ENCODE peak calls at places on chromosomes 7 and 10, in seven cellular contexts. L is cardiac fibroblast, Y is fibroblast of mammary gland, H is esophagus muscularis mucosa, I is lower lobe of right lung, U is stomach, P is choroid plexus epithelial cell. K is an unnamed sample.

GRCh38 chr10:28125701-28126100 is 126.8 kb upstream of the ODAD2 start:
- DNase-seq in P (peak), H (no peak), U (no peak), I (no peak), L (peak), Y (peak), K (peak)

GRCh38 chr7:79820387-79820786 is 314.2 kb upstream of the GNAI1 start:
- DNase-seq in U (no peak), Y (peak), L (peak), P (peak), I (peak), H (no peak), K (peak)

GRCh38 chr10:659710-660141 is 29.7 kb downstream of the DIP2C start:
- DNase-seq in L (peak), I (no peak), H (no peak), P (peak), U (no peak), Y (peak), K (peak)

GRCh38 chr10:86654411-86655172 is at the start of gene OPN4:
- DNase-seq in Y (peak), U (no peak), L (peak), P (no peak), H (no peak), I (peak), K (no peak)

GRCh38 chr10:6218692-6219493 is 16.2 kb downstream of the PFKFB3 start:
- DNase-seq in P (peak), H (no peak), I (no peak), Y (peak), L (peak), U (no peak), K (no peak)

GRCh38 chr10:75108684-75109458 is 2.6 kb upstream of the SAMD8 start:
- DNase-seq in P (no peak), U (no peak), I (no peak), L (peak), H (no peak), Y (no peak), K (peak)

GRCh38 chr10:79131730-79132644 is 63.2 kb downstream of the ZMIZ1 start:
- DNase-seq in L (no peak), Y (no peak), U (no peak), I (no peak), H (no peak), P (no peak), K (no peak)

GRCh38 chr10:46220872-46221538 is 65.8 kb upstream of the ANTXRL start:
- DNase-seq in I (no peak), Y (no peak), H (peak), P (no peak), U (no peak), L (no peak), K (no peak)

GRCh38 chr7:44538093-44538797 is 2.9 kb downstream of the NPC1L1 start:
- DNase-seq in I (no peak), U (no peak), L (no peak), Y (no peak), P (no peak), H (no peak), K (no peak)

GRCh38 chr7:45589915-45590678 is 15.9 kb downstream of the ADCY1 start:
- DNase-seq in Y (no peak), L (no peak), U (peak), P (no peak), H (no peak), I (no peak), K (no peak)

GRCh38 chr7:24891173-24891787 is 88.7 kb downstream of the OSBPL3 start:
- DNase-seq in L (no peak), P (peak), Y (no peak), I (no peak), U (no peak), H (no peak), K (no peak)

GRCh38 chr7:137975223-137975622 is 26.7 kb downstream of the CREB3L2 start:
- DNase-seq in L (peak), Y (peak), P (peak), U (no peak), H (no peak), I (no peak), K (peak)

GRCh38 chr10:3928078-3928477 is 143.1 kb upstream of the KLF6 start:
- DNase-seq in L (no peak), H (no peak), U (no peak), Y (no peak), P (no peak), I (no peak), K (no peak)

GRCh38 chr10:2908851-2909630 is 158.3 kb upstream of the PFKP start:
- DNase-seq in Y (no peak), U (no peak), I (no peak), L (no peak), P (no peak), H (no peak), K (no peak)

GRCh38 chr7:108559253-108559652 is 10.3 kb downstream of the THAP5 start:
- DNase-seq in I (no peak), P (no peak), H (no peak), L (no peak), U (no peak), Y (no peak), K (no peak)

GRCh38 chr7:30475580-30475979 is 3.0 kb downstream of the NOD1 start:
- DNase-seq in U (no peak), Y (peak), L (no peak), I (no peak), P (no peak), H (no peak), K (no peak)

GRCh38 chr7:47483604-47484273 is 98.2 kb downstream of the TNS3 start:
- DNase-seq in L (peak), H (no peak), I (no peak), P (peak), Y (peak), U (no peak), K (peak)

GRCh38 chr7:45689011-45689796 is 115.0 kb downstream of the ADCY1 start:
- DNase-seq in I (no peak), L (peak), P (peak), Y (peak), U (no peak), H (peak), K (peak)

GRCh38 chr10:132515811-132516726 is 21.5 kb upstream of the INPP5A start:
- DNase-seq in P (peak), Y (peak), H (no peak), U (peak), L (no peak), I (peak), K (peak)

GRCh38 chr7:44327981-44328380 is 2.6 kb upstream of the CAMK2B start:
- DNase-seq in L (no peak), I (no peak), H (peak), U (no peak), P (no peak), Y (no peak), K (no peak)

GRCh38 chr10:30862486-30862885 is 169.2 kb downstream of the ZNF438 start:
- DNase-seq in Y (peak), L (peak), H (no peak), U (no peak), P (peak), I (no peak), K (peak)

GRCh38 chr10:43287056-43288007 is 20.5 kb upstream of the RASGEF1A start:
- DNase-seq in H (no peak), Y (no peak), I (peak), L (peak), P (peak), U (peak), K (no peak)

GRCh38 chr7:141001122-141001521 is 13.6 kb downstream of the MRPS33 start:
- DNase-seq in P (no peak), I (no peak), L (no peak), H (no peak), Y (no peak), U (no peak), K (no peak)

GRCh38 chr10:45202242-45202641 is 113.2 kb downstream of the OR13A1 start:
- DNase-seq in L (no peak), P (no peak), I (no peak), H (no peak), Y (no peak), U (no peak), K (no peak)
- TF ChIP-seq CTCF in L (no peak), P (no peak), I (no peak), H (no peak), Y (no peak), U (no peak), K (no peak)

DNA sequence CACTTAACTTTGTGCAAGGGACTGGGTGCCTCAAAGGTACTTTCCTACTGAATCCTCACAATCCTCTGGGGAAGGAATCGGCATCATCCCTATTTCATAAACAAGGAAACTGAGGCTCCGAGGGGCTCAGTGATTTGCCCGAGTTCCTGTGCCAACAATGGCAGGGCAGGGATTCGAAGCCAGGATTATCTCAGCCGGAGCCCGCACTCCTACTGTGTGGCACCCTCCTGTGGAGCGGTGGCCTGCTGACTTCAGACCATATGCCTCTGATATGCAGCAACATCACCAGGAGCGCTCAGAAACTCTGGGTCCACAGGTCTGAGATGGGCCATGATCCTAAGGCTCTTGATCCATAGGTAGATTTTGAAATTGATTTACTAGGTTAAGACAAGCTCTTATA is 46.6 kb downstream of the PODXL start:
- DNase-seq in P (no peak), U (no peak), L (no peak), Y (no peak), H (no peak), I (no peak), K (no peak)
- H3K4me3 ChIP-seq in P (no peak), U (no peak), L (no peak), Y (no peak), H (no peak), I (no peak), K (no peak)

DNA sequence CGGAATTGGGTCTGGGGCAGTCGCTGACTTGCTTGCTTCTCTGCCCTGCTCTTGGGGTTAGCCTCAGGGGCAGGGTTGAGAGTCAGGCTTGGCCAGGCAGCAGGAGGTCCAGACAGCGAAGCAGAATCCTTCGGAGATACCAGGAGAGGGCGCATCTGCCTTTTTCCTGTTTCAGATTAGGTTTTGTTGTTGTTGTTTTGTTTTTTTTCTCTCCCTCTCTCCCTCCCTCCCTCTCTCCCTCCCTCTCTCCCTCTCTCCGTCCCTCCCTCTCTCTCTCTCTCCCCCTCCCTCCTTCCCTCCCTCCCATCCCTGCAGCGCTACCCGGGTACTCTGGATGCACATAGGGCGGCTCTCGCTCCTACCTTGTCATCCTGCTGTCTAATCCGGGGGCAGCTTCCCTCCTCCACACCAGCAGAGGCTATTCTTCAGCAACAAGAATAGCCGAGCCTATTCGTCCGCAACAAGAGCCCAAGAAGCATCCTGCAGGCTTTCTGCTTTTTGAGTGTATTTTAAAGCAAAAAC is 758 bp upstream of the OPTN start:
- DNase-seq in I (no peak), L (peak), P (peak), H (no peak), U (no peak), Y (peak), K (peak)
- TF ChIP-seq CTCF in I (no peak), L (peak), P (peak), H (peak), U (no peak), Y (peak), K (peak)

DNA sequence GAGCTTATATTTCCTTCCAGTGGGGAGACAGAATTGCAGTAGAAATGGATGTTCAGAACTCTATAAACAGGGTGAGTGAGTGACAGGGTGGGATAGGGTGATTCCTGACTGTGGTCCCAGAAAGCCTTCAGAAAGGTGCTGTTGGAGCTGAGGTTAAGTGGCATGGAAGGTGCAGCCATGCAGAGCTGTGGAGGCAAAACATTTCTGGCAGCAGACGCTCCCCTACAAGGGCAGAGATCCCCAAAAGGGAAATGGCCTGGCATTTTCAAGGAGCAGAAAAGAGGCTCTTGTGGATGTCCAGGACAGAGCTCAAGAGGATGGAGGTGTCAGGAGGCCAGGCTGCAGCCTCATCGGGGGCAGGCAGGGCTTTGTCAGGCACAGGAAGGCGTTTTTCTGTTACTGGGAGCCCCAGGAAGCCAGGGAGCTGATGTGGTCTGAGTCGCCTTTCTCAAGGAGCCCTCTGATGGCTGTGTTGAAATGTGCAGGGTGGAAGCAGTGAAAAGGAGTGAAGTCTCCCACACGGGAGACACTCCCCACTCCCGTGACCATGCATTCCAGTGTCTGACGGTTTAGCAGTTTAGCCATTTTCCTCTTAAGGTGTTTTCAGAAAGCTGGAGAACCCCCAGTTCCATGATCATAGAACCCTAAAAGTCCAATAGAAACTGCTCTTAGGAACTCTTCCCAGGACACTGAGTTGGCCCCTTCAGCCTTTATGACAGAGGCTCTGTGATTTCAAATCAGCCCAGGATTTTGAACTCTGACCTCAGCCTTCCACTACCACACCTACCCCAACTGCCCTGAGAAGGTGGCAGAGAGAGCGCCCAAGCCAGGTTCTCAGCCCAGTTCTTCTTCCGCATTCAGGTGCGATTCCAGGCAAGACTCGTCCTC is 96.2 kb downstream of the C10orf105 start:
- DNase-seq in L (peak), U (no peak), H (no peak), Y (peak), I (no peak), P (peak), K (peak)
- H3K4me3 ChIP-seq in L (no peak), U (no peak), H (no peak), Y (no peak), I (no peak), P (no peak), K (no peak)

DNA sequence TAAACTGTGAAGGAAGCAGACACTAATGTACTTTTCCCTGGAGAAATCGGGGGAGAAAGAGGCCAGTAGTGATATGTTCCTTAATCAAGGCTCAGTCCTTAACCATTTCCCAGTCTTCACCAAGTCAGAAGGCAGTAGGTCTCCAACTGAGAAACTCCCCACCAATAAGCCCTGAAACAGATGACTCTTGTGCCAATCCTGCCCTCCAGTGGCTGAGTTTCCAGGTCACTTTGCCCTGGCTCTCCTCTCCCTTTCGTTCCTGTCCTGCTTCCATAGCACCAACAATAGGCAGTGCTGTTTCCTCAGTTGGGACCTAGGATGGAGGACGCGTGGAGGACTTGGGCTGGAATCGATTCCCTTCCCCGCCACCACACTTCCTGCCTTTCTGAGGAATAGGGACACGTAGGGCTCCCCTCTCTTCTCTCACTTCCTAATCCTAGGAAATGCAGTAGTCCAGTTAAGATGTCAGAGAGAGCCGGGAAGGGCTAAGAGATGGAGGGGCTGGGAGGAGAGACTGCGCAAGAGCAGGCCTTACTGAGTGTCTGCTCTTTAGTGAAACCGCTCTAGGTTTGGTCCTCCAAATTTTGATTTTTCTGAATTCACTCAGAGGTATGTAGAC is 23.4 kb downstream of the ATOH7 start:
- DNase-seq in P (peak), I (no peak), U (peak), L (peak), H (no peak), Y (peak), K (peak)
- TF ChIP-seq CTCF in P (peak), I (no peak), U (peak), L (peak), H (no peak), Y (peak), K (peak)

GRCh38 chr10:68870061-68870460 is 31.1 kb upstream of the DDX50 start:
- DNase-seq in L (peak), P (no peak), Y (peak), U (no peak), I (no peak), H (no peak), K (no peak)

GRCh38 chr10:68870545-68871104 is 30.5 kb upstream of the DDX50 start:
- DNase-seq in L (no peak), H (no peak), U (no peak), P (no peak), I (no peak), Y (no peak), K (no peak)

GRCh38 chr10:68871105-68871711 is 29.9 kb upstream of the DDX50 start:
- DNase-seq in I (no peak), P (peak), L (peak), U (no peak), H (no peak), Y (peak), K (peak)

GRCh38 chr10:68869623-68870022 is 31.5 kb upstream of the DDX50 start:
- DNase-seq in U (no peak), Y (peak), H (no peak), I (no peak), P (peak), L (peak), K (no peak)

GRCh38 chr10:68871731-68872342 is 29.3 kb upstream of the DDX50 start:
- DNase-seq in P (peak), H (no peak), U (no peak), Y (peak), L (peak), I (no peak), K (peak)
- H3K4me3 ChIP-seq in P (no peak), H (peak), U (no peak), Y (no peak), L (no peak), I (no peak), K (no peak)

GRCh38 chr7:151862606-151863381 is 14.1 kb downstream of the PRKAG2 start:
- DNase-seq in I (no peak), Y (no peak), U (no peak), P (no peak), H (no peak), L (no peak), K (no peak)

GRCh38 chr7:151859948-151860685 is 16.8 kb downstream of the PRKAG2 start:
- DNase-seq in U (no peak), H (no peak), L (no peak), I (peak), Y (no peak), P (no peak), K (no peak)

GRCh38 chr7:151861881-151862280 is 15.0 kb downstream of the PRKAG2 start:
- DNase-seq in L (no peak), U (no peak), P (no peak), H (no peak), Y (no peak), I (no peak), K (no peak)

GRCh38 chr7:151859111-151859947 is 17.6 kb downstream of the PRKAG2 start:
- DNase-seq in L (no peak), Y (no peak), I (peak), P (no peak), U (peak), H (no peak), K (no peak)

DNA sequence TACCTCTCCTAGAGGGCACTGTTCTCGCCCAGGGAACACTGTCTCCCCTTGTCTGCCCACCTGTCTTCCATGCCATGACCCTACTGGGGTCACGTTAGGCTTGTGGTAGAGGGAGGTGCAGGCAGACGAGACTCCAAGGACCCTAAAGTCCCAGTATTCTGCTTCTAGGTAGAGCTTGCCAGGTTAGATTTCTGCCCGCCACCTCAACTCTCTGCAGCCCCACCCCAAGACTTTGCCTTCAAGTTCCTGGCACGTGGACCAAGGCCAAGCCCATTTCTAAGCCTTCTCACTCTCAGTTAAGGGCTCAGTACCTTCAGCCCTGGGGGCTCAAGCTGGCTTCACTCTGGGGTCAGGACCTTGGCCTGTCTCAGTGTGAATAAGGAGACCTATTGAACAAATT is 16.1 kb downstream of the PRKAG2 start:
- DNase-seq in H (no peak), Y (no peak), P (no peak), L (no peak), I (no peak), U (no peak), K (no peak)
- TF ChIP-seq CTCF in H (no peak), Y (no peak), P (no peak), L (no peak), I (no peak), U (no peak), K (no peak)

DNA sequence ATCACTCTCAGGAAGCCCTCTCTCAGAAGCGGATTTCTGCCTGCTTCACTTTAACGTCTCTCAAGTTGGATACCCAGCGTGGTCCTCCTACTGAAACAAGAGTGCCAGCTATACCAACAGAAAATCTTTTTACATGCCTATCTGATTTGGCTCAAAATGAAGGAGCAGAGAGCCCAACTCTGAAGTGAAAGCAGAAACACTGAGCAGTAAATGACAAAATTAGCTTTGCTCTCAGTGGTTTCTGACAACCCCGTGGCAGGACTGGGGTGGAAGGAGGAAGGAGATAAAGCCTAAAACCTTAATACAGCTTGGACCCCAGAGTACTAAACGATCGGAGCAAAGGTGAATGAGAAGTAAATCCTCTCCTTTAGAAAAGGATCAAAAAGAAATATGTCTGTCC is 25.1 kb upstream of the GPR37 start:
- DNase-seq in H (no peak), Y (no peak), I (no peak), U (no peak), L (no peak), P (no peak), K (no peak)
- H3K4me3 ChIP-seq in H (no peak), Y (no peak), I (no peak), U (no peak), L (no peak), P (no peak), K (no peak)

GRCh38 chr10:92111336-92111939 is 179.4 kb downstream of the CPEB3 start:
- DNase-seq in H (no peak), Y (peak), L (peak), U (no peak), I (no peak), P (no peak), K (no peak)
- TF ChIP-seq CTCF in H (no peak), Y (no peak), L (no peak), U (no peak), I (no peak), P (no peak), K (no peak)

K was measured in foreskin fibroblast.